ENCODE peak calls at places on chromosome 15, in four cellular contexts. O is Caco-2, V is transverse colon, L is MCF 10A. X is an unnamed sample.

GRCh38 chr15:31472636-31473383 is 146.2 kb downstream of the KLF13 start:
- DNase-seq in O (no peak), V (peak), L (no peak), X (no peak)

GRCh38 chr15:75721923-75722870 is 9.5 kb upstream of the CSPG4 start:
- DNase-seq in O (no peak), V (no peak), L (no peak), X (no peak)

GRCh38 chr15:66706225-66706732 is 4.2 kb downstream of the SMAD6 start:
- DNase-seq in O (no peak), V (no peak), L (no peak), X (no peak)

GRCh38 chr15:99176757-99177156 is 71.9 kb downstream of the SYNM start:
- DNase-seq in O (no peak), V (no peak), L (no peak), X (no peak)

GRCh38 chr15:60652870-60653269 is 173.9 kb upstream of the ICE2 start:
- DNase-seq in O (no peak), V (no peak), L (no peak), X (no peak)

GRCh38 chr15:77568960-77569646 is 63.6 kb downstream of the LINGO1 start:
- DNase-seq in O (peak), V (no peak), L (no peak), X (peak)

GRCh38 chr15:100167884-100168375 is 173.8 kb downstream of the ADAMTS17 start:
- DNase-seq in O (no peak), V (no peak), L (no peak), X (no peak)

GRCh38 chr15:25179673-25180511 is 225.1 kb downstream of the SNRPN start:
- DNase-seq in O (no peak), V (peak), L (no peak), X (no peak)

GRCh38 chr15:56693761-56694160 is 39.5 kb downstream of the ZNF280D start:
- DNase-seq in O (no peak), V (no peak), L (no peak), X (no peak)

GRCh38 chr15:96356494-96357455 is 26.3 kb downstream of the NR2F2 start:
- DNase-seq in O (peak), V (peak), L (peak), X (peak)

GRCh38 chr15:31239409-31239808 is 87.2 kb upstream of the KLF13 start:
- DNase-seq in O (no peak), V (no peak), L (no peak), X (no peak)

GRCh38 chr15:89486726-89487050 is 9.7 kb downstream of the RHCG start:
- DNase-seq in O (peak), V (peak), L (no peak), X (no peak)

GRCh38 chr15:74502301-74502700 is 38.7 kb upstream of the ARID3B start:
- DNase-seq in O (no peak), V (no peak), L (no peak), X (no peak)

GRCh38 chr15:89369548-89369947 is 34.9 kb upstream of the POLG start:
- DNase-seq in O (no peak), V (no peak), L (no peak), X (no peak)

GRCh38 chr15:72199721-72200212 is 2.2 kb upstream of the GRAMD2A start:
- DNase-seq in O (peak), V (peak), L (peak), X (peak)

GRCh38 chr15:85762756-85763127 is 32.0 kb downstream of the KLHL25 start:
- DNase-seq in O (no peak), V (no peak), L (no peak), X (no peak)

GRCh38 chr15:90035095-90035834 is 34.1 kb downstream of the ZNF710 start:
- DNase-seq in O (peak), V (peak), L (peak), X (peak)

GRCh38 chr15:100516592-100517489 is 11.9 kb downstream of the CERS3 start:
- DNase-seq in O (no peak), V (no peak), L (no peak), X (no peak)

GRCh38 chr15:88610756-88611231 is 10.3 kb upstream of the AEN start:
- DNase-seq in O (no peak), V (no peak), L (no peak), X (no peak)

GRCh38 chr15:99000001-99000590 is 7.5 kb downstream of the PGPEP1L start:
- DNase-seq in O (no peak), V (no peak), L (no peak), X (no peak)

GRCh38 chr15:85688703-85689102 is 106.0 kb downstream of the KLHL25 start:
- DNase-seq in O (no peak), V (no peak), L (no peak), X (no peak)

GRCh38 chr15:63490345-63491034 is 13.9 kb upstream of the USP3 start:
- DNase-seq in O (no peak), V (no peak), L (no peak), X (no peak)